ENCODE peak calls at places on chromosomes 1 and 21, in eight cellular contexts. G is A549; Y is B cell; I is CD8-positive, alpha-beta T cell; S is lower lobe of right lung; Z is left lung; U is Caco-2; K is Peyer's patch. N is an unnamed sample.

GRCh38 chr1:45403298-45404079 is 63.2 kb upstream of the MUTYH start:
- DNase-seq in G (no peak), Y (no peak), I (no peak), U (peak; percentile 31), K (no peak), Z (no peak), S (no peak), N (no peak)

GRCh38 chr1:27145934-27146354 is 9.0 kb downstream of the SLC9A1 start:
- DNase-seq in G (peak; percentile 55), Z (no peak), I (no peak), U (no peak), Y (no peak), K (no peak), S (no peak), N (no peak)

GRCh38 chr21:39805983-39806382 is 61.0 kb downstream of the IGSF5 start:
- DNase-seq in G (no peak), K (no peak), Z (no peak), I (no peak), U (peak; percentile 16), S (no peak), Y (no peak), N (no peak)

GRCh38 chr21:33470701-33471100 is 9.1 kb downstream of the TMEM50B start:
- DNase-seq in U (no peak), I (no peak), K (no peak), Z (no peak), G (no peak), Y (no peak), S (no peak), N (no peak)

GRCh38 chr1:38006008-38006828 is 904 bp upstream of the FHL3 start:
- DNase-seq in Z (no peak), K (no peak), U (no peak), Y (no peak), I (no peak), S (no peak), G (no peak), N (no peak)

GRCh38 chr1:202270871-202271326 is 70.8 kb downstream of the UBE2T start:
- DNase-seq in S (no peak), G (no peak), I (no peak), K (no peak), Z (no peak), Y (no peak), U (no peak), N (no peak)

GRCh38 chr1:175891783-175892309 is 148.5 kb upstream of the TNR start:
- DNase-seq in Y (no peak), S (no peak), Z (no peak), K (no peak), I (no peak), U (no peak), G (no peak), N (no peak)

GRCh38 chr1:201756411-201756810 is 72.5 kb upstream of the IPO9 start:
- DNase-seq in G (no peak), Z (no peak), S (no peak), K (no peak), U (no peak), Y (no peak), I (no peak), N (no peak)

GRCh38 chr1:24874056-24874455 is 56.0 kb downstream of the RUNX3 start:
- DNase-seq in Z (no peak), S (peak; percentile 46), I (peak; percentile 34), Y (no peak), U (no peak), G (no peak), K (no peak), N (no peak)

GRCh38 chr1:46244656-46245371 is 2.7 kb upstream of the RAD54L start:
- DNase-seq in Y (peak; percentile 58), S (no peak), U (peak; percentile 13), K (no peak), G (peak; percentile 17), Z (no peak), I (no peak), N (peak; percentile 20)

DNA sequence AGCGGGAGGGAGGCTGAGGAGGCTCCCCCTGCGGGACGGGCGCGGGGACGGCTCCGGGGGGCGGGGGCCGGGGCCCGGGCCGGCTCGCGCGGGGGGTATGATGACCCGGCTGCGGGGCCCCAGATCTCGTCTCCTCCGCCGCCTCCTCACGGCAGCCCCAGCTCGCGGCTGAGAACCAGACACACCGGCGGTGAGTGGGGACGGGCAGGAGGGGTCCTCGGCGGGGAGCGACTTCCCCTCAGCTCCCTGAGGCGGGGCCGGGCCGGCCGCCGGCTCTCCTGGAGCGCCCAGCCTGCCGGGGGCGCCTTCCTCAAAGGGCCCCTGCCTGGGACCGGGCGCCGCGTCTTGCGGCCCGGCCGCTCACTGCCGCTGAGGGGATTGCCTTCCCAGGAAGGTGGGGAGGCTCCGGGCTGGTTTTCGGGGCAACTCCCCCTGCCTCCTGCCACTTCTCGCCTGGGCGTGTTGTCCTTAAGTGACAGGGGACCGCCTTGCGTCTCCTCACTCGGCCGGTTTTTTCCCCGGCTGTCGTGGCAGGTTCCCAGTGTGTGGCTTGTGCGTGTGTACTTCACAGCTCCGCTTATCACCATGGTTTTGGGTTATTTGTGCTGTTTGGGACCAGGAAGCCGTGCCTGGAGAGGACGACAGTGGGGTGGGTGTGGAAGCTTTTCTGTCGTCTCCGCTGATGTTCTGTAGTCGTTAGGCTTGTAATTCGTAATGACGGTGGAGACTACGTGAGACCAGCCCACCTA is 800 bp downstream of the HIPK1 start:
- DNase-seq in Y (peak; percentile 81), U (peak; percentile 49), S (peak; percentile 78), Z (peak; percentile 93), G (no peak), K (no peak), I (peak; percentile 71), N (peak; percentile 71)
- TF ChIP-seq CTCF in Y (no peak), U (no peak), S (no peak), Z (no peak), G (no peak), K (peak; percentile 4), I (no peak), N (peak; percentile 23)

GRCh38 chr1:35502242-35502641 is 55.0 kb downstream of the KIAA0319L start:
- DNase-seq in G (no peak), I (no peak), K (no peak), Z (no peak), Y (no peak), U (no peak), S (no peak), N (no peak)

GRCh38 chr1:35506960-35507901 is 50.0 kb downstream of the KIAA0319L start:
- DNase-seq in Y (no peak), S (no peak), U (no peak), Z (no peak), I (peak; percentile 58), G (no peak), K (no peak), N (no peak)

GRCh38 chr1:35507947-35508346 is 49.3 kb downstream of the KIAA0319L start:
- DNase-seq in K (no peak), S (no peak), U (no peak), Y (no peak), G (no peak), Z (no peak), I (no peak), N (no peak)

GRCh38 chr1:35509558-35509957 is 47.6 kb downstream of the KIAA0319L start:
- DNase-seq in K (no peak), U (no peak), G (no peak), Z (no peak), I (no peak), S (no peak), Y (no peak), N (no peak)

DNA sequence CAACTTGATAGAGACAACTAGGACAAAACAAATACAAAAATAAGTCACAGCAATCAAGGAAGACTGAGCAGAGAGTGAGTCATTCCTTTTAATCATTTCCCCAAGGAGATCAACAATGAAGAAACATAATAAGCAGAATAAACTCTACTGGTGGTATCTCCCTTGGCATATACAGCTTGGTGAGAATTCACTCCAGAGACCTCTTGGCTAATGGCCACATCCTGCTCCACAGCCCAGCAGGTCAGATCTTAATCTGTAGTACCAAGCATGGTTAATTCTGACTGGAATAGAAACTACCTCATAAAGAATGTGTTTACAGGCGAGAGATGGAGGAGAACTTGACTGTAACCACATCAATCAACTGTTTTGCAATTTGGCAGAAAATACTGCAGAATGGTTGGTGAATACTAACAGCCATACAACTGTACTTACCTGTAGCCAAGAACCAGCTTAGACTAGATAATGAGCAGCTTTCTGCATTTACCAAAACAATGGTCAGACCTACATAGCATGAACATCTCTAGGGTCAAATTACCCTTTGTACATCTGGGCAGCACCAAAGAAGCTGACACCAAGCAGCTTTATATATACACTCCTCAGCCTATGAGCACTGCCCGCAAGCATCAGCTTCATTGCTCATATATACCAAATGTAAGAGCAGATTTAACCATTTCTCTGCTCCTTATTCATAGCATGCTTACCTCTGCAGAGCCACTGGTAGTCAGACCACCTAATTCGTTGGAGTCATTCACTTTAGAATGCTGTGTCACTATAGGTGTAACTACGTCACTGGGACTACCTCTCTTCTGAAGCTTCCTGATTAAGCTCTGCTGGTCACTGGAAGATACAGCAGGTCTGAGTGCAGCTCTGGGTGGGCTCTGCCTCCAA is 51.0 kb downstream of the KIAA0319L start:
- DNase-seq in Z (no peak), K (no peak), U (no peak), Y (no peak), G (peak; percentile 17), I (peak; percentile 62), S (no peak), N (no peak)
- TF ChIP-seq CTCF in Z (no peak), K (no peak), U (no peak), Y (no peak), G (no peak), I (no peak), S (no peak), N (no peak)

DNA sequence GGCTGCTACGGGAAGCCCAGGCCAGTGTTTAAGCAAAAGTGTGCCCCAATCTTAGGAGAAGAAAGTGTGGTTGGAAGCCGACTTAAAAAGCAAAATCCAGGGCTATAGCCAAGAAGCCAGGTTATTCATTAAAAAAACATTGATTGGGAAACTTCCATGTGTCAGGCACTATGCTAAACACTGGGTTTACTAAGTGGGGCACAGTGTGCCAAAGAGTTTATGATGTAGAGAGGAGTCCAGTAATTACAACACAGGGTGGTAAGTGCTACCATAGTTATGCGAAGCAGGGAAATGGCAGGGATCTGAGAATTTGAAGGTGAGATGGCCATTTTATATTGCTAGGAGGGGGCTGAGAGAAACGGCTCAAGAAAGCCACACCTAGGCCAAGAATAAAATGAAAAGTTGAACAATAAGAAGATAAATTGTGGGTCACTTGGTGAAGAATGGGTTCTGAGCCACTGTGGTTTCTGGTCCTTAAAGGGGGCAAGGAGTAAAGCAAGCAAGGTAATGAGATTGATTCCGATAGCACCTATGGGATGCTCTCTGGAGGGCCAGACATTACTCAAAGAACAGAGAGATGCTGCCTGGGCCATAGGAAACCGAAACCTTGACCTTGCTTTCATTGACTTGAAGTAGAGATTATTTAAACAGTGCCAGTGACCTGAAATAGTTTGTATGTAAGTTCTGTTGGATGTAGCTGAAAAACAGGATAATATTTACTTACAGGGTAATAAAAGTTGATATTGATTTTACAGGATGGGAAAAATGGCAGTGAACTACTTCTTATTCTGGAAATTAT is 177.8 kb downstream of the GIPC2 start:
- DNase-seq in G (no peak), U (no peak), Z (no peak), I (no peak), Y (no peak), S (no peak), K (no peak), N (peak; percentile 49)
- TF ChIP-seq CTCF in G (no peak), U (no peak), Z (no peak), I (no peak), Y (no peak), S (no peak), K (no peak), N (no peak)

DNA sequence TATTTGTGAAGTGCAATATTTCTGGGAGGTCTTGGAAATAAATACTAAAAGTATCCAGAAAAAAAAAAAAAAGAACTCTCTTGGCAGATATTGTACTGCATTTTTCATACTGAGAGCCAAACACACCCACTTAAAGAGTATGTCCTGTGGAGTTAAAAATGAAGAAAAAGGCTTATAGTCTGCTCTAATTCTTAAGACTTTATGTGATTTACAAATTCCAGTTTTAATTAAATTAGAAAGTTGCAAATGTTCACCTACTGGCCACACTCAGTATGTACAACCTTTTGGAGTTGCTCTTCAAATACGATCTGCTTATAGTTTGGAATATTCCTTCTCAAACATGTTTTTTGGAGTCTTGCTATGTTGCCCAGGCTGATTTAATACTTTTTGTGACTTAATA is 107.6 kb downstream of the LEPR start:
- DNase-seq in Y (no peak), I (no peak), U (no peak), K (no peak), S (no peak), G (no peak), Z (no peak), N (peak; percentile 17)
- TF ChIP-seq CTCF in Y (no peak), I (no peak), U (no peak), K (no peak), S (peak; percentile 12), G (no peak), Z (peak; percentile 26), N (peak; percentile 36)

N was measured in cardiac muscle cell.